ENCODE peak calls at places on chromosomes 16 and 17, in four cellular contexts. D is right cardiac atrium; V is effector CD4-positive, alpha-beta T cell; C is NCI-H2029. Y is an unnamed sample.
A peak's percentile ranks its signal among the peaks of the same experiment; 100 is the strongest.

GRCh38 chr17:83200231-83200699 is 120.9 kb downstream of the METRNL start:
- DNase-seq in V (peak; percentile 18), D (peak; percentile 80), C (no peak), Y (peak; percentile 76)

GRCh38 chr16:67137605-67138004 is 13.2 kb downstream of the B3GNT9 start:
- DNase-seq in D (no peak), V (no peak), C (no peak), Y (no peak)

GRCh38 chr17:18377437-18378204 is at the start of gene EVPLL:
- DNase-seq in D (peak; percentile 26), V (no peak), C (no peak), Y (peak; percentile 39)

GRCh38 chr17:50035930-50036329 is 20.0 kb upstream of the ITGA3 start:
- DNase-seq in C (no peak), D (no peak), V (no peak), Y (no peak)

GRCh38 chr17:67801626-67802175 is 23.6 kb upstream of the BPTF start:
- DNase-seq in V (no peak), C (no peak), D (no peak), Y (no peak)

GRCh38 chr16:65122974-65123845 is 1.3 kb upstream of the CDH11 start:
- DNase-seq in V (no peak), C (no peak), D (peak; percentile 79), Y (peak; percentile 64)

GRCh38 chr16:72829846-72830620 is 217.9 kb downstream of the ZFHX3 start:
- DNase-seq in D (no peak), C (no peak), V (no peak), Y (no peak)

GRCh38 chr16:89176147-89176690 is 4.7 kb downstream of the CDH15 start:
- DNase-seq in V (no peak), C (no peak), D (no peak), Y (no peak)

GRCh38 chr17:65547253-65547670 is 14.2 kb downstream of the AXIN2 start:
- DNase-seq in C (no peak), V (no peak), D (no peak), Y (no peak)

GRCh38 chr17:40071720-40072480 is 9.1 kb downstream of the THRA start:
- DNase-seq in V (no peak), C (peak; percentile 92), D (peak; percentile 75), Y (peak; percentile 76)

GRCh38 chr17:68125471-68125870 is 89.9 kb downstream of the KPNA2 start:
- DNase-seq in C (no peak), D (no peak), V (no peak), Y (no peak)

GRCh38 chr16:89300976-89301360 is 83.5 kb downstream of the ZNF778 start:
- DNase-seq in V (no peak), D (peak; percentile 62), C (no peak), Y (no peak)

GRCh38 chr17:82440991-82441627 is 9.4 kb downstream of the CYBC1 start:
- DNase-seq in C (peak; percentile 68), D (peak; percentile 46), V (no peak), Y (no peak)

GRCh38 chr17:81967533-81968395 is 6.8 kb upstream of the NOTUM start:
- DNase-seq in V (peak; percentile 82), D (peak; percentile 82), C (peak; percentile 35), Y (peak; percentile 83)

GRCh38 chr17:28008526-28008925 is 34.0 kb upstream of the NLK start:
- DNase-seq in C (no peak), D (no peak), V (no peak), Y (peak; percentile 22)

GRCh38 chr17:35046740-35047283 is 16.7 kb downstream of the RFFL start:
- DNase-seq in C (no peak), D (no peak), V (peak; percentile 56), Y (no peak)

GRCh38 chr16:30063893-30064745 is 1.4 kb upstream of the ALDOA start:
- DNase-seq in V (peak; percentile 46), D (peak; percentile 82), C (peak; percentile 61), Y (peak; percentile 84)

GRCh38 chr17:82603981-82604448 is 44.2 kb downstream of the WDR45B start:
- DNase-seq in V (peak; percentile 23), D (peak; percentile 66), C (no peak), Y (peak; percentile 56)

GRCh38 chr17:29124931-29125270 is 55.3 kb downstream of the MYO18A start:
- DNase-seq in V (no peak), C (no peak), D (peak; percentile 64), Y (peak; percentile 58)